ENCODE peak calls at places on chromosome X, in ten cellular contexts. One of them, this sample, is unnamed.

GRCh38 chrX:155048997-155049619 is 21.8 kb downstream of the CMC4 start:
- DNase-seq in effector memory CD8-positive, alpha-beta T cell: peak; percentile 33
- DNase-seq in HCT116: no peak
- DNase-seq in heart right ventricle: peak; percentile 46
- DNase-seq in activated naive CD8-positive, alpha-beta T cell treated with anti-CD3 and anti-CD28 coated beads for 36 hours: peak; percentile 30
- DNase-seq in hippocampal formation: peak; percentile 41
- DNase-seq in SK-N-DZ: peak; percentile 24
- DNase-seq in endothelial cell: peak; percentile 66
- DNase-seq in upper lobe of left lung: no peak
- DNase-seq in NCI-H345: peak; percentile 21
- DNase-seq in this sample: peak; percentile 45

GRCh38 chrX:134460861-134461218 is 875 bp downstream of the HPRT1 start:
- DNase-seq in effector memory CD8-positive, alpha-beta T cell: no peak
- DNase-seq in HCT116: no peak
- DNase-seq in heart right ventricle: no peak
- DNase-seq in activated naive CD8-positive, alpha-beta T cell treated with anti-CD3 and anti-CD28 coated beads for 36 hours: no peak
- DNase-seq in hippocampal formation: no peak
- DNase-seq in SK-N-DZ: peak; percentile 9
- DNase-seq in endothelial cell: no peak
- DNase-seq in upper lobe of left lung: no peak
- DNase-seq in NCI-H345: no peak
- DNase-seq in this sample: no peak

GRCh38 chrX:15816886-15817285 is 26.6 kb downstream of the ZRSR2 start:
- DNase-seq in effector memory CD8-positive, alpha-beta T cell: peak; percentile 16
- DNase-seq in HCT116: no peak
- DNase-seq in heart right ventricle: no peak
- DNase-seq in activated naive CD8-positive, alpha-beta T cell treated with anti-CD3 and anti-CD28 coated beads for 36 hours: peak; percentile 36
- DNase-seq in hippocampal formation: no peak
- DNase-seq in SK-N-DZ: no peak
- DNase-seq in endothelial cell: peak; percentile 3
- DNase-seq in upper lobe of left lung: no peak
- DNase-seq in NCI-H345: no peak
- DNase-seq in this sample: no peak

GRCh38 chrX:108439961-108440696 is 491 bp downstream of the COL4A5 start:
- DNase-seq in effector memory CD8-positive, alpha-beta T cell: no peak
- DNase-seq in HCT116: no peak
- DNase-seq in heart right ventricle: no peak
- DNase-seq in activated naive CD8-positive, alpha-beta T cell treated with anti-CD3 and anti-CD28 coated beads for 36 hours: no peak
- DNase-seq in hippocampal formation: no peak
- DNase-seq in SK-N-DZ: no peak
- DNase-seq in endothelial cell: peak; percentile 17
- DNase-seq in upper lobe of left lung: no peak
- DNase-seq in NCI-H345: peak; percentile 41
- DNase-seq in this sample: no peak

GRCh38 chrX:53317365-53318069 is 36.1 kb upstream of the IQSEC2 start:
- DNase-seq in effector memory CD8-positive, alpha-beta T cell: peak; percentile 71
- DNase-seq in HCT116: no peak
- DNase-seq in heart right ventricle: peak; percentile 47
- DNase-seq in activated naive CD8-positive, alpha-beta T cell treated with anti-CD3 and anti-CD28 coated beads for 36 hours: peak; percentile 71
- DNase-seq in hippocampal formation: peak; percentile 33
- DNase-seq in SK-N-DZ: peak; percentile 60
- DNase-seq in endothelial cell: peak; percentile 67
- DNase-seq in upper lobe of left lung: no peak
- DNase-seq in NCI-H345: peak; percentile 54
- DNase-seq in this sample: peak; percentile 71

GRCh38 chrX:154750301-154751120 is at the start of gene GAB3:
- DNase-seq in effector memory CD8-positive, alpha-beta T cell: peak; percentile 31
- DNase-seq in HCT116: no peak
- DNase-seq in heart right ventricle: peak; percentile 34
- DNase-seq in activated naive CD8-positive, alpha-beta T cell treated with anti-CD3 and anti-CD28 coated beads for 36 hours: peak; percentile 57
- DNase-seq in hippocampal formation: no peak
- DNase-seq in SK-N-DZ: peak; percentile 9
- DNase-seq in endothelial cell: peak; percentile 23
- DNase-seq in upper lobe of left lung: peak; percentile 91
- DNase-seq in NCI-H345: peak; percentile 19
- DNase-seq in this sample: no peak

GRCh38 chrX:131901581-131901980 is 121.5 kb upstream of the STK26 start:
- DNase-seq in effector memory CD8-positive, alpha-beta T cell: no peak
- DNase-seq in HCT116: no peak
- DNase-seq in heart right ventricle: no peak
- DNase-seq in activated naive CD8-positive, alpha-beta T cell treated with anti-CD3 and anti-CD28 coated beads for 36 hours: no peak
- DNase-seq in hippocampal formation: no peak
- DNase-seq in SK-N-DZ: no peak
- DNase-seq in endothelial cell: no peak
- DNase-seq in upper lobe of left lung: no peak
- DNase-seq in NCI-H345: no peak
- DNase-seq in this sample: no peak

GRCh38 chrX:71542825-71543224 is 9.9 kb downstream of the OGT start:
- DNase-seq in effector memory CD8-positive, alpha-beta T cell: no peak
- DNase-seq in HCT116: no peak
- DNase-seq in heart right ventricle: no peak
- DNase-seq in activated naive CD8-positive, alpha-beta T cell treated with anti-CD3 and anti-CD28 coated beads for 36 hours: no peak
- DNase-seq in hippocampal formation: no peak
- DNase-seq in SK-N-DZ: no peak
- DNase-seq in endothelial cell: no peak
- DNase-seq in upper lobe of left lung: no peak
- DNase-seq in NCI-H345: no peak
- DNase-seq in this sample: no peak

GRCh38 chrX:130280901-130281300 is 12.2 kb upstream of the ZNF280C start:
- DNase-seq in effector memory CD8-positive, alpha-beta T cell: no peak
- DNase-seq in HCT116: no peak
- DNase-seq in heart right ventricle: no peak
- DNase-seq in activated naive CD8-positive, alpha-beta T cell treated with anti-CD3 and anti-CD28 coated beads for 36 hours: no peak
- DNase-seq in hippocampal formation: no peak
- DNase-seq in SK-N-DZ: no peak
- DNase-seq in endothelial cell: no peak
- DNase-seq in upper lobe of left lung: no peak
- DNase-seq in NCI-H345: no peak
- DNase-seq in this sample: no peak

GRCh38 chrX:131778269-131779218 is 234.7 kb downstream of the OR13H1 start:
- DNase-seq in effector memory CD8-positive, alpha-beta T cell: no peak
- DNase-seq in HCT116: no peak
- DNase-seq in heart right ventricle: no peak
- DNase-seq in activated naive CD8-positive, alpha-beta T cell treated with anti-CD3 and anti-CD28 coated beads for 36 hours: no peak
- DNase-seq in hippocampal formation: no peak
- DNase-seq in SK-N-DZ: peak; percentile 72
- DNase-seq in endothelial cell: no peak
- DNase-seq in upper lobe of left lung: peak; percentile 22
- DNase-seq in NCI-H345: peak; percentile 43
- DNase-seq in this sample: no peak

GRCh38 chrX:37958493-37959211 is 47.7 kb upstream of the SYTL5 start:
- DNase-seq in effector memory CD8-positive, alpha-beta T cell: no peak
- DNase-seq in HCT116: no peak
- DNase-seq in heart right ventricle: no peak
- DNase-seq in activated naive CD8-positive, alpha-beta T cell treated with anti-CD3 and anti-CD28 coated beads for 36 hours: no peak
- DNase-seq in hippocampal formation: no peak
- DNase-seq in SK-N-DZ: no peak
- DNase-seq in endothelial cell: no peak
- DNase-seq in upper lobe of left lung: no peak
- DNase-seq in NCI-H345: no peak
- DNase-seq in this sample: peak; percentile 46

GRCh38 chrX:134999469-134999868 is 8.7 kb downstream of the SMIM10 start:
- DNase-seq in effector memory CD8-positive, alpha-beta T cell: no peak
- DNase-seq in HCT116: peak; percentile 51
- DNase-seq in heart right ventricle: no peak
- DNase-seq in activated naive CD8-positive, alpha-beta T cell treated with anti-CD3 and anti-CD28 coated beads for 36 hours: no peak
- DNase-seq in hippocampal formation: no peak
- DNase-seq in SK-N-DZ: peak; percentile 26
- DNase-seq in endothelial cell: no peak
- DNase-seq in upper lobe of left lung: no peak
- DNase-seq in NCI-H345: peak; percentile 32
- DNase-seq in this sample: peak; percentile 25

GRCh38 chrX:104913348-104913747 is 307.1 kb downstream of the TEX13A start:
- DNase-seq in effector memory CD8-positive, alpha-beta T cell: no peak
- DNase-seq in HCT116: no peak
- DNase-seq in heart right ventricle: no peak
- DNase-seq in activated naive CD8-positive, alpha-beta T cell treated with anti-CD3 and anti-CD28 coated beads for 36 hours: no peak
- DNase-seq in hippocampal formation: no peak
- DNase-seq in SK-N-DZ: peak; percentile 44
- DNase-seq in endothelial cell: no peak
- DNase-seq in upper lobe of left lung: no peak
- DNase-seq in NCI-H345: no peak
- DNase-seq in this sample: peak; percentile 5

GRCh38 chrX:117969337-117969736 is 147.3 kb downstream of the KLHL13 start:
- DNase-seq in effector memory CD8-positive, alpha-beta T cell: no peak
- DNase-seq in HCT116: no peak
- DNase-seq in heart right ventricle: no peak
- DNase-seq in activated naive CD8-positive, alpha-beta T cell treated with anti-CD3 and anti-CD28 coated beads for 36 hours: no peak
- DNase-seq in hippocampal formation: no peak
- DNase-seq in SK-N-DZ: no peak
- DNase-seq in endothelial cell: no peak
- DNase-seq in upper lobe of left lung: no peak
- DNase-seq in NCI-H345: peak; percentile 36
- DNase-seq in this sample: no peak

GRCh38 chrX:40008841-40009461 is 88.8 kb downstream of the BCOR start:
- DNase-seq in effector memory CD8-positive, alpha-beta T cell: no peak
- DNase-seq in HCT116: no peak
- DNase-seq in heart right ventricle: peak; percentile 65
- DNase-seq in activated naive CD8-positive, alpha-beta T cell treated with anti-CD3 and anti-CD28 coated beads for 36 hours: peak; percentile 37
- DNase-seq in hippocampal formation: no peak
- DNase-seq in SK-N-DZ: peak; percentile 89
- DNase-seq in endothelial cell: no peak
- DNase-seq in upper lobe of left lung: peak; percentile 84
- DNase-seq in NCI-H345: no peak
- DNase-seq in this sample: no peak

GRCh38 chrX:123590842-123591491 is 141.9 kb downstream of the THOC2 start:
- DNase-seq in effector memory CD8-positive, alpha-beta T cell: no peak
- DNase-seq in HCT116: no peak
- DNase-seq in heart right ventricle: no peak
- DNase-seq in activated naive CD8-positive, alpha-beta T cell treated with anti-CD3 and anti-CD28 coated beads for 36 hours: no peak
- DNase-seq in hippocampal formation: no peak
- DNase-seq in SK-N-DZ: no peak
- DNase-seq in endothelial cell: no peak
- DNase-seq in upper lobe of left lung: no peak
- DNase-seq in NCI-H345: no peak
- DNase-seq in this sample: no peak

GRCh38 chrX:8663325-8663724 is 68.6 kb downstream of the ANOS1 start:
- DNase-seq in effector memory CD8-positive, alpha-beta T cell: no peak
- DNase-seq in HCT116: no peak
- DNase-seq in heart right ventricle: no peak
- DNase-seq in activated naive CD8-positive, alpha-beta T cell treated with anti-CD3 and anti-CD28 coated beads for 36 hours: no peak
- DNase-seq in hippocampal formation: no peak
- DNase-seq in SK-N-DZ: no peak
- DNase-seq in endothelial cell: no peak
- DNase-seq in upper lobe of left lung: no peak
- DNase-seq in NCI-H345: no peak
- DNase-seq in this sample: no peak

GRCh38 chrX:107766470-107767140 is 9.0 kb downstream of the TSC22D3 start:
- DNase-seq in effector memory CD8-positive, alpha-beta T cell: no peak
- DNase-seq in HCT116: no peak
- DNase-seq in heart right ventricle: no peak
- DNase-seq in activated naive CD8-positive, alpha-beta T cell treated with anti-CD3 and anti-CD28 coated beads for 36 hours: no peak
- DNase-seq in hippocampal formation: no peak
- DNase-seq in SK-N-DZ: no peak
- DNase-seq in endothelial cell: no peak
- DNase-seq in upper lobe of left lung: no peak
- DNase-seq in NCI-H345: no peak
- DNase-seq in this sample: no peak

GRCh38 chrX:69179380-69179911 is 14.2 kb upstream of the PJA1 start:
- DNase-seq in effector memory CD8-positive, alpha-beta T cell: no peak
- DNase-seq in HCT116: no peak
- DNase-seq in heart right ventricle: no peak
- DNase-seq in activated naive CD8-positive, alpha-beta T cell treated with anti-CD3 and anti-CD28 coated beads for 36 hours: no peak
- DNase-seq in hippocampal formation: no peak
- DNase-seq in SK-N-DZ: peak; percentile 87
- DNase-seq in endothelial cell: no peak
- DNase-seq in upper lobe of left lung: no peak
- DNase-seq in NCI-H345: peak; percentile 86
- DNase-seq in this sample: no peak

GRCh38 chrX:137916090-137916746 is 350.3 kb downstream of the ZIC3 start:
- DNase-seq in effector memory CD8-positive, alpha-beta T cell: no peak
- DNase-seq in HCT116: no peak
- DNase-seq in heart right ventricle: no peak
- DNase-seq in activated naive CD8-positive, alpha-beta T cell treated with anti-CD3 and anti-CD28 coated beads for 36 hours: no peak
- DNase-seq in hippocampal formation: no peak
- DNase-seq in SK-N-DZ: peak; percentile 77
- DNase-seq in endothelial cell: no peak
- DNase-seq in upper lobe of left lung: no peak
- DNase-seq in NCI-H345: no peak
- DNase-seq in this sample: no peak

GRCh38 chrX:105658136-105658535 is 164.2 kb upstream of the NRK start:
- DNase-seq in effector memory CD8-positive, alpha-beta T cell: no peak
- DNase-seq in HCT116: no peak
- DNase-seq in heart right ventricle: no peak
- DNase-seq in activated naive CD8-positive, alpha-beta T cell treated with anti-CD3 and anti-CD28 coated beads for 36 hours: no peak
- DNase-seq in hippocampal formation: no peak
- DNase-seq in SK-N-DZ: no peak
- DNase-seq in endothelial cell: no peak
- DNase-seq in upper lobe of left lung: no peak
- DNase-seq in NCI-H345: no peak
- DNase-seq in this sample: no peak

GRCh38 chrX:840556-840955 is 210.0 kb downstream of the SHOX start:
- DNase-seq in effector memory CD8-positive, alpha-beta T cell: no peak
- DNase-seq in HCT116: no peak
- DNase-seq in heart right ventricle: no peak
- DNase-seq in activated naive CD8-positive, alpha-beta T cell treated with anti-CD3 and anti-CD28 coated beads for 36 hours: no peak
- DNase-seq in hippocampal formation: no peak
- DNase-seq in SK-N-DZ: no peak
- DNase-seq in endothelial cell: no peak
- DNase-seq in upper lobe of left lung: peak; percentile 50
- DNase-seq in NCI-H345: no peak
- DNase-seq in this sample: no peak

GRCh38 chrX:116272328-116272727 is 101.8 kb downstream of the AGTR2 start:
- DNase-seq in effector memory CD8-positive, alpha-beta T cell: no peak
- DNase-seq in HCT116: peak; percentile 70
- DNase-seq in heart right ventricle: no peak
- DNase-seq in activated naive CD8-positive, alpha-beta T cell treated with anti-CD3 and anti-CD28 coated beads for 36 hours: no peak
- DNase-seq in hippocampal formation: no peak
- DNase-seq in SK-N-DZ: no peak
- DNase-seq in endothelial cell: no peak
- DNase-seq in upper lobe of left lung: no peak
- DNase-seq in NCI-H345: no peak
- DNase-seq in this sample: no peak

GRCh38 chrX:39791691-39792090 is 306.1 kb downstream of the BCOR start:
- DNase-seq in effector memory CD8-positive, alpha-beta T cell: no peak
- DNase-seq in HCT116: no peak
- DNase-seq in heart right ventricle: no peak
- DNase-seq in activated naive CD8-positive, alpha-beta T cell treated with anti-CD3 and anti-CD28 coated beads for 36 hours: no peak
- DNase-seq in hippocampal formation: no peak
- DNase-seq in SK-N-DZ: no peak
- DNase-seq in endothelial cell: no peak
- DNase-seq in upper lobe of left lung: no peak
- DNase-seq in NCI-H345: no peak
- DNase-seq in this sample: no peak

GRCh38 chrX:78923198-78924015 is 21.8 kb upstream of the P2RY10 start:
- DNase-seq in effector memory CD8-positive, alpha-beta T cell: no peak
- DNase-seq in HCT116: no peak
- DNase-seq in heart right ventricle: no peak
- DNase-seq in activated naive CD8-positive, alpha-beta T cell treated with anti-CD3 and anti-CD28 coated beads for 36 hours: no peak
- DNase-seq in hippocampal formation: no peak
- DNase-seq in SK-N-DZ: no peak
- DNase-seq in endothelial cell: no peak
- DNase-seq in upper lobe of left lung: no peak
- DNase-seq in NCI-H345: no peak
- DNase-seq in this sample: no peak

GRCh38 chrX:137305404-137305803 is 260.5 kb upstream of the ZIC3 start:
- DNase-seq in effector memory CD8-positive, alpha-beta T cell: no peak
- DNase-seq in HCT116: no peak
- DNase-seq in heart right ventricle: no peak
- DNase-seq in activated naive CD8-positive, alpha-beta T cell treated with anti-CD3 and anti-CD28 coated beads for 36 hours: no peak
- DNase-seq in hippocampal formation: no peak
- DNase-seq in SK-N-DZ: no peak
- DNase-seq in endothelial cell: no peak
- DNase-seq in upper lobe of left lung: no peak
- DNase-seq in NCI-H345: no peak
- DNase-seq in this sample: no peak

GRCh38 chrX:100643943-100644587 is at the start of gene SRPX2:
- DNase-seq in effector memory CD8-positive, alpha-beta T cell: no peak
- DNase-seq in HCT116: peak; percentile 63
- DNase-seq in heart right ventricle: peak; percentile 24
- DNase-seq in activated naive CD8-positive, alpha-beta T cell treated with anti-CD3 and anti-CD28 coated beads for 36 hours: no peak
- DNase-seq in hippocampal formation: no peak
- DNase-seq in SK-N-DZ: no peak
- DNase-seq in endothelial cell: no peak
- DNase-seq in upper lobe of left lung: no peak
- DNase-seq in NCI-H345: no peak
- DNase-seq in this sample: no peak

GRCh38 chrX:136159615-136160025 is 12.3 kb downstream of the FHL1 start:
- DNase-seq in effector memory CD8-positive, alpha-beta T cell: no peak
- DNase-seq in HCT116: no peak
- DNase-seq in heart right ventricle: no peak
- DNase-seq in activated naive CD8-positive, alpha-beta T cell treated with anti-CD3 and anti-CD28 coated beads for 36 hours: no peak
- DNase-seq in hippocampal formation: no peak
- DNase-seq in SK-N-DZ: no peak
- DNase-seq in endothelial cell: no peak
- DNase-seq in upper lobe of left lung: no peak
- DNase-seq in NCI-H345: no peak
- DNase-seq in this sample: no peak

This sample was measured in Caco-2.